ENCODE peak calls at places on chromosomes 16 and 17, in six cellular contexts. One of them, this sample, is unnamed.

GRCh38 chr17:55177159-55177913 is 87.4 kb upstream of the HLF start:
- DNase-seq in NCI-H2081: no peak
- DNase-seq in lower leg skin: no peak
- DNase-seq in activated T-cell treated with anti-CD3 and anti-CD28 coated beads for 48 hours: no peak
- DNase-seq in effector CD4-positive, alpha-beta T cell: no peak
- DNase-seq in omental fat pad: no peak
- DNase-seq in this sample: no peak

GRCh38 chr16:68492501-68493411 is 44.4 kb upstream of the SMPD3 start:
- DNase-seq in NCI-H2081: no peak
- DNase-seq in lower leg skin: no peak
- DNase-seq in activated T-cell treated with anti-CD3 and anti-CD28 coated beads for 48 hours: no peak
- DNase-seq in effector CD4-positive, alpha-beta T cell: no peak
- DNase-seq in omental fat pad: no peak
- DNase-seq in this sample: no peak

GRCh38 chr17:79392598-79392997 is 218.3 kb downstream of the RBFOX3 start:
- DNase-seq in NCI-H2081: no peak
- DNase-seq in lower leg skin: no peak
- DNase-seq in activated T-cell treated with anti-CD3 and anti-CD28 coated beads for 48 hours: no peak
- DNase-seq in effector CD4-positive, alpha-beta T cell: no peak
- DNase-seq in omental fat pad: no peak
- DNase-seq in this sample: no peak

GRCh38 chr16:17070882-17071592 is 399.7 kb downstream of the XYLT1 start:
- DNase-seq in NCI-H2081: peak; percentile 21
- DNase-seq in lower leg skin: peak; percentile 46
- DNase-seq in activated T-cell treated with anti-CD3 and anti-CD28 coated beads for 48 hours: peak; percentile 61
- DNase-seq in effector CD4-positive, alpha-beta T cell: peak; percentile 85
- DNase-seq in omental fat pad: peak; percentile 29
- DNase-seq in this sample: no peak

GRCh38 chr17:32912218-32912897 is 15.6 kb upstream of the TMEM98 start:
- DNase-seq in NCI-H2081: no peak
- DNase-seq in lower leg skin: peak; percentile 41
- DNase-seq in activated T-cell treated with anti-CD3 and anti-CD28 coated beads for 48 hours: no peak
- DNase-seq in effector CD4-positive, alpha-beta T cell: no peak
- DNase-seq in omental fat pad: no peak
- DNase-seq in this sample: peak; percentile 79

GRCh38 chr17:75722076-75722475 is 817 bp downstream of the ITGB4 start:
- DNase-seq in NCI-H2081: no peak
- DNase-seq in lower leg skin: no peak
- DNase-seq in activated T-cell treated with anti-CD3 and anti-CD28 coated beads for 48 hours: no peak
- DNase-seq in effector CD4-positive, alpha-beta T cell: no peak
- DNase-seq in omental fat pad: no peak
- DNase-seq in this sample: peak; percentile 69

GRCh38 chr16:80946481-80946880 is 60.2 kb downstream of the CMC2 start:
- DNase-seq in NCI-H2081: no peak
- DNase-seq in lower leg skin: no peak
- DNase-seq in activated T-cell treated with anti-CD3 and anti-CD28 coated beads for 48 hours: no peak
- DNase-seq in effector CD4-positive, alpha-beta T cell: no peak
- DNase-seq in omental fat pad: no peak
- DNase-seq in this sample: no peak

GRCh38 chr16:66020642-66021041 is 345.8 kb upstream of the CDH5 start:
- DNase-seq in NCI-H2081: no peak
- DNase-seq in lower leg skin: peak; percentile 55
- DNase-seq in activated T-cell treated with anti-CD3 and anti-CD28 coated beads for 48 hours: no peak
- DNase-seq in effector CD4-positive, alpha-beta T cell: no peak
- DNase-seq in omental fat pad: no peak
- DNase-seq in this sample: no peak

GRCh38 chr17:14204084-14204483 is 32.6 kb downstream of the CDRT15 start:
- DNase-seq in NCI-H2081: no peak
- DNase-seq in lower leg skin: no peak
- DNase-seq in activated T-cell treated with anti-CD3 and anti-CD28 coated beads for 48 hours: no peak
- DNase-seq in effector CD4-positive, alpha-beta T cell: no peak
- DNase-seq in omental fat pad: no peak
- DNase-seq in this sample: no peak

GRCh38 chr17:74972107-74972972 is at the start of gene HID1:
- DNase-seq in NCI-H2081: peak; percentile 75
- DNase-seq in lower leg skin: no peak
- DNase-seq in activated T-cell treated with anti-CD3 and anti-CD28 coated beads for 48 hours: peak; percentile 76
- DNase-seq in effector CD4-positive, alpha-beta T cell: peak; percentile 78
- DNase-seq in omental fat pad: no peak
- DNase-seq in this sample: peak; percentile 69

GRCh38 chr16:1615761-1616160 is 3.6 kb downstream of the CRAMP1 start:
- DNase-seq in NCI-H2081: no peak
- DNase-seq in lower leg skin: no peak
- DNase-seq in activated T-cell treated with anti-CD3 and anti-CD28 coated beads for 48 hours: no peak
- DNase-seq in effector CD4-positive, alpha-beta T cell: no peak
- DNase-seq in omental fat pad: no peak
- DNase-seq in this sample: no peak

GRCh38 chr17:9969301-9969935 is 64.3 kb upstream of the RCVRN start:
- DNase-seq in NCI-H2081: no peak
- DNase-seq in lower leg skin: no peak
- DNase-seq in activated T-cell treated with anti-CD3 and anti-CD28 coated beads for 48 hours: no peak
- DNase-seq in effector CD4-positive, alpha-beta T cell: no peak
- DNase-seq in omental fat pad: no peak
- DNase-seq in this sample: no peak

GRCh38 chr16:73047536-73048291 is at the start of gene ZFHX3:
- DNase-seq in NCI-H2081: peak; percentile 37
- DNase-seq in lower leg skin: peak; percentile 76
- DNase-seq in activated T-cell treated with anti-CD3 and anti-CD28 coated beads for 48 hours: no peak
- DNase-seq in effector CD4-positive, alpha-beta T cell: no peak
- DNase-seq in omental fat pad: no peak
- DNase-seq in this sample: peak; percentile 79

GRCh38 chr16:4947722-4948503 is 10.2 kb upstream of the SEC14L5 start:
- DNase-seq in NCI-H2081: peak; percentile 68
- DNase-seq in lower leg skin: no peak
- DNase-seq in activated T-cell treated with anti-CD3 and anti-CD28 coated beads for 48 hours: no peak
- DNase-seq in effector CD4-positive, alpha-beta T cell: no peak
- DNase-seq in omental fat pad: no peak
- DNase-seq in this sample: no peak

GRCh38 chr16:4327782-4328579 is 12.1 kb downstream of the GLIS2 start:
- DNase-seq in NCI-H2081: no peak
- DNase-seq in lower leg skin: peak; percentile 49
- DNase-seq in activated T-cell treated with anti-CD3 and anti-CD28 coated beads for 48 hours: peak; percentile 56
- DNase-seq in effector CD4-positive, alpha-beta T cell: peak; percentile 30
- DNase-seq in omental fat pad: no peak
- DNase-seq in this sample: peak; percentile 88

GRCh38 chr17:14078027-14078426 is 8.7 kb downstream of the COX10 start:
- DNase-seq in NCI-H2081: no peak
- DNase-seq in lower leg skin: no peak
- DNase-seq in activated T-cell treated with anti-CD3 and anti-CD28 coated beads for 48 hours: no peak
- DNase-seq in effector CD4-positive, alpha-beta T cell: no peak
- DNase-seq in omental fat pad: no peak
- DNase-seq in this sample: no peak

GRCh38 chr16:7227193-7227825 is 105.3 kb upstream of the RBFOX1 start:
- DNase-seq in NCI-H2081: no peak
- DNase-seq in lower leg skin: no peak
- DNase-seq in activated T-cell treated with anti-CD3 and anti-CD28 coated beads for 48 hours: no peak
- DNase-seq in effector CD4-positive, alpha-beta T cell: no peak
- DNase-seq in omental fat pad: no peak
- DNase-seq in this sample: no peak

GRCh38 chr16:81127051-81127450 is 30.9 kb upstream of the GCSH start:
- DNase-seq in NCI-H2081: no peak
- DNase-seq in lower leg skin: no peak
- DNase-seq in activated T-cell treated with anti-CD3 and anti-CD28 coated beads for 48 hours: no peak
- DNase-seq in effector CD4-positive, alpha-beta T cell: no peak
- DNase-seq in omental fat pad: no peak
- DNase-seq in this sample: no peak

GRCh38 chr17:73017653-73018052 is 74.8 kb downstream of the SLC39A11 start:
- DNase-seq in NCI-H2081: no peak
- DNase-seq in lower leg skin: no peak
- DNase-seq in activated T-cell treated with anti-CD3 and anti-CD28 coated beads for 48 hours: no peak
- DNase-seq in effector CD4-positive, alpha-beta T cell: no peak
- DNase-seq in omental fat pad: no peak
- DNase-seq in this sample: no peak

GRCh38 chr17:64355536-64356303 is 34.9 kb downstream of the PECAM1 start:
- DNase-seq in NCI-H2081: no peak
- DNase-seq in lower leg skin: peak; percentile 31
- DNase-seq in activated T-cell treated with anti-CD3 and anti-CD28 coated beads for 48 hours: peak; percentile 33
- DNase-seq in effector CD4-positive, alpha-beta T cell: no peak
- DNase-seq in omental fat pad: no peak
- DNase-seq in this sample: no peak

GRCh38 chr17:47368262-47368661 is 44.5 kb downstream of the EFCAB13 start:
- DNase-seq in NCI-H2081: no peak
- DNase-seq in lower leg skin: no peak
- DNase-seq in activated T-cell treated with anti-CD3 and anti-CD28 coated beads for 48 hours: no peak
- DNase-seq in effector CD4-positive, alpha-beta T cell: no peak
- DNase-seq in omental fat pad: no peak
- DNase-seq in this sample: peak; percentile 61

GRCh38 chr16:65655802-65656201 is 533.9 kb upstream of the CDH11 start:
- DNase-seq in NCI-H2081: no peak
- DNase-seq in lower leg skin: no peak
- DNase-seq in activated T-cell treated with anti-CD3 and anti-CD28 coated beads for 48 hours: no peak
- DNase-seq in effector CD4-positive, alpha-beta T cell: no peak
- DNase-seq in omental fat pad: no peak
- DNase-seq in this sample: no peak

GRCh38 chr16:57623251-57624043 is 5.0 kb upstream of the ADGRG1 start:
- DNase-seq in NCI-H2081: no peak
- DNase-seq in lower leg skin: peak; percentile 66
- DNase-seq in activated T-cell treated with anti-CD3 and anti-CD28 coated beads for 48 hours: no peak
- DNase-seq in effector CD4-positive, alpha-beta T cell: no peak
- DNase-seq in omental fat pad: no peak
- DNase-seq in this sample: peak; percentile 65

GRCh38 chr17:47225436-47225858 is 16.3 kb downstream of the MYL4 start:
- DNase-seq in NCI-H2081: no peak
- DNase-seq in lower leg skin: peak; percentile 85
- DNase-seq in activated T-cell treated with anti-CD3 and anti-CD28 coated beads for 48 hours: no peak
- DNase-seq in effector CD4-positive, alpha-beta T cell: no peak
- DNase-seq in omental fat pad: peak; percentile 69
- DNase-seq in this sample: peak; percentile 68

GRCh38 chr17:350706-351435 is 1.7 kb downstream of the RPH3AL start:
- DNase-seq in NCI-H2081: no peak
- DNase-seq in lower leg skin: peak; percentile 84
- DNase-seq in activated T-cell treated with anti-CD3 and anti-CD28 coated beads for 48 hours: no peak
- DNase-seq in effector CD4-positive, alpha-beta T cell: no peak
- DNase-seq in omental fat pad: no peak
- DNase-seq in this sample: peak; percentile 75

GRCh38 chr16:24858219-24859041 is 12.7 kb downstream of the SLC5A11 start:
- DNase-seq in NCI-H2081: no peak
- DNase-seq in lower leg skin: peak; percentile 19
- DNase-seq in activated T-cell treated with anti-CD3 and anti-CD28 coated beads for 48 hours: peak; percentile 28
- DNase-seq in effector CD4-positive, alpha-beta T cell: peak; percentile 27
- DNase-seq in omental fat pad: no peak
- DNase-seq in this sample: no peak

GRCh38 chr16:86048221-86048620 is 149.3 kb downstream of the IRF8 start:
- DNase-seq in NCI-H2081: no peak
- DNase-seq in lower leg skin: no peak
- DNase-seq in activated T-cell treated with anti-CD3 and anti-CD28 coated beads for 48 hours: no peak
- DNase-seq in effector CD4-positive, alpha-beta T cell: no peak
- DNase-seq in omental fat pad: no peak
- DNase-seq in this sample: no peak

GRCh38 chr17:80791758-80792284 is 199.8 kb upstream of the CHMP6 start:
- DNase-seq in NCI-H2081: no peak
- DNase-seq in lower leg skin: peak; percentile 85
- DNase-seq in activated T-cell treated with anti-CD3 and anti-CD28 coated beads for 48 hours: peak; percentile 49
- DNase-seq in effector CD4-positive, alpha-beta T cell: peak; percentile 33
- DNase-seq in omental fat pad: peak; percentile 52
- DNase-seq in this sample: peak; percentile 69

GRCh38 chr17:38509772-38510423 is 81.6 kb downstream of the ARHGAP23 start:
- DNase-seq in NCI-H2081: no peak
- DNase-seq in lower leg skin: no peak
- DNase-seq in activated T-cell treated with anti-CD3 and anti-CD28 coated beads for 48 hours: no peak
- DNase-seq in effector CD4-positive, alpha-beta T cell: no peak
- DNase-seq in omental fat pad: no peak
- DNase-seq in this sample: no peak

GRCh38 chr16:8346291-8346690 is 244.0 kb downstream of the TMEM114 start:
- DNase-seq in NCI-H2081: no peak
- DNase-seq in lower leg skin: no peak
- DNase-seq in activated T-cell treated with anti-CD3 and anti-CD28 coated beads for 48 hours: no peak
- DNase-seq in effector CD4-positive, alpha-beta T cell: no peak
- DNase-seq in omental fat pad: no peak
- DNase-seq in this sample: no peak

GRCh38 chr17:75168998-75169397 is 13.8 kb downstream of the SUMO2 start:
- DNase-seq in NCI-H2081: no peak
- DNase-seq in lower leg skin: no peak
- DNase-seq in activated T-cell treated with anti-CD3 and anti-CD28 coated beads for 48 hours: no peak
- DNase-seq in effector CD4-positive, alpha-beta T cell: no peak
- DNase-seq in omental fat pad: no peak
- DNase-seq in this sample: no peak

GRCh38 chr16:27867122-27868110 is 196.1 kb downstream of the GSG1L start:
- DNase-seq in NCI-H2081: peak; percentile 22
- DNase-seq in lower leg skin: peak; percentile 15
- DNase-seq in activated T-cell treated with anti-CD3 and anti-CD28 coated beads for 48 hours: peak; percentile 76
- DNase-seq in effector CD4-positive, alpha-beta T cell: peak; percentile 3
- DNase-seq in omental fat pad: no peak
- DNase-seq in this sample: peak; percentile 44

GRCh38 chr17:18129041-18129502 is 20.5 kb downstream of the MYO15A start:
- DNase-seq in NCI-H2081: no peak
- DNase-seq in lower leg skin: no peak
- DNase-seq in activated T-cell treated with anti-CD3 and anti-CD28 coated beads for 48 hours: no peak
- DNase-seq in effector CD4-positive, alpha-beta T cell: no peak
- DNase-seq in omental fat pad: no peak
- DNase-seq in this sample: no peak

GRCh38 chr17:50956750-50957523 is 90.8 kb upstream of the TOB1 start:
- DNase-seq in NCI-H2081: peak; percentile 70
- DNase-seq in lower leg skin: no peak
- DNase-seq in activated T-cell treated with anti-CD3 and anti-CD28 coated beads for 48 hours: peak; percentile 53
- DNase-seq in effector CD4-positive, alpha-beta T cell: peak; percentile 56
- DNase-seq in omental fat pad: no peak
- DNase-seq in this sample: peak; percentile 74

GRCh38 chr17:46943511-46944393 is 20.8 kb downstream of the GOSR2 start:
- DNase-seq in NCI-H2081: no peak
- DNase-seq in lower leg skin: no peak
- DNase-seq in activated T-cell treated with anti-CD3 and anti-CD28 coated beads for 48 hours: no peak
- DNase-seq in effector CD4-positive, alpha-beta T cell: no peak
- DNase-seq in omental fat pad: no peak
- DNase-seq in this sample: no peak

GRCh38 chr17:32495347-32496253 is 8.8 kb downstream of the CDK5R1 start:
- DNase-seq in NCI-H2081: no peak
- DNase-seq in lower leg skin: no peak
- DNase-seq in activated T-cell treated with anti-CD3 and anti-CD28 coated beads for 48 hours: no peak
- DNase-seq in effector CD4-positive, alpha-beta T cell: no peak
- DNase-seq in omental fat pad: no peak
- DNase-seq in this sample: no peak

GRCh38 chr17:17666111-17666714 is 15.0 kb upstream of the RAI1 start:
- DNase-seq in NCI-H2081: no peak
- DNase-seq in lower leg skin: no peak
- DNase-seq in activated T-cell treated with anti-CD3 and anti-CD28 coated beads for 48 hours: no peak
- DNase-seq in effector CD4-positive, alpha-beta T cell: no peak
- DNase-seq in omental fat pad: no peak
- DNase-seq in this sample: no peak